ENCODE peak calls at places on chromosomes 11 and 22, in ten cellular contexts. M is HTR-8/SVneo; X is left ventricle myocardium inferior; F is HFFc6; P is epithelial cell of esophagus; B is amniotic stem cell; I is NCI-H1092; U is nephron progenitor cell; D is activated T-cell treated with anti-CD3 and anti-CD28 coated beads, Interleukin-2, amount 50 U/mL, for 1 hour; K is NCI-H774. Q is an unnamed sample.

GRCh38 chr11:68014157-68014965 is 4.2 kb downstream of the ALDH3B1 start:
- DNase-seq in X (no peak), B (peak), U (no peak), D (no peak), K (no peak), F (peak), I (no peak), M (peak), P (peak), Q (peak)

GRCh38 chr22:19756288-19757128 is 4.1 kb upstream of the TBX1 start:
- DNase-seq in M (no peak), X (no peak), D (peak), K (no peak), I (peak), P (peak), U (peak), F (no peak), B (no peak), Q (peak)

GRCh38 chr11:75267171-75267970 is 26.8 kb downstream of the TPBGL start:
- DNase-seq in B (no peak), F (no peak), U (no peak), K (no peak), M (no peak), I (no peak), D (no peak), P (no peak), X (no peak), Q (no peak)

GRCh38 chr11:7251836-7252682 is at the start of gene SYT9:
- DNase-seq in K (peak), B (no peak), U (peak), M (no peak), P (peak), D (no peak), X (no peak), F (no peak), I (no peak), Q (peak)

GRCh38 chr11:130773436-130773835 is 142.8 kb downstream of the SNX19 start:
- DNase-seq in I (no peak), U (no peak), P (no peak), X (no peak), F (no peak), B (no peak), D (no peak), M (no peak), K (no peak), Q (no peak)

GRCh38 chr11:110797453-110797852 is 85.2 kb upstream of the ARHGAP20 start:
- DNase-seq in U (no peak), X (no peak), P (peak), I (no peak), F (no peak), B (no peak), D (no peak), K (no peak), M (no peak), Q (no peak)

GRCh38 chr11:115693002-115693401 is 188.8 kb upstream of the CADM1 start:
- DNase-seq in D (no peak), U (no peak), K (no peak), P (no peak), X (no peak), B (no peak), I (no peak), M (no peak), F (no peak), Q (no peak)

GRCh38 chr22:49913446-49913845 is 4.8 kb downstream of the ALG12 start:
- DNase-seq in X (no peak), I (no peak), U (no peak), D (no peak), B (no peak), M (no peak), K (no peak), P (no peak), F (no peak), Q (no peak)

GRCh38 chr11:127816959-127817358 is 770.4 kb downstream of the ETS1 start:
- DNase-seq in I (no peak), D (no peak), X (no peak), U (no peak), P (no peak), B (no peak), M (no peak), K (no peak), F (no peak), Q (no peak)

GRCh38 chr11:6320411-6321207 is at the start of gene CAVIN3:
- DNase-seq in D (no peak), B (peak), F (peak), K (no peak), X (peak), I (no peak), P (peak), U (peak), M (peak), Q (peak)

GRCh38 chr22:16789860-16790493 is 35.2 kb downstream of the XKR3 start:
- DNase-seq in I (no peak), F (no peak), D (no peak), M (no peak), K (no peak), X (no peak), B (no peak), U (no peak), P (no peak), Q (no peak)

GRCh38 chr11:75303544-75304224 is 47.8 kb downstream of the ARRB1 start:
- DNase-seq in P (no peak), K (no peak), F (no peak), I (peak), D (no peak), X (no peak), M (no peak), U (no peak), B (no peak), Q (no peak)

GRCh38 chr11:61654397-61654829 is 25.8 kb upstream of the DAGLA start:
- DNase-seq in P (no peak), K (no peak), F (no peak), U (no peak), X (peak), M (no peak), D (no peak), B (no peak), I (no peak), Q (no peak)

GRCh38 chr11:10674440-10674855 is 19.1 kb downstream of the IRAG1 start:
- DNase-seq in M (no peak), K (no peak), P (no peak), D (no peak), U (no peak), B (no peak), I (no peak), X (no peak), F (no peak), Q (no peak)

GRCh38 chr11:42023267-42023666 is 563.8 kb upstream of the LRRC4C start:
- DNase-seq in I (no peak), M (no peak), B (no peak), K (no peak), U (no peak), D (no peak), F (no peak), X (no peak), P (no peak), Q (no peak)

GRCh38 chr11:111137846-111138245 is 107.7 kb upstream of the POU2AF2 start:
- DNase-seq in X (no peak), B (no peak), M (no peak), F (no peak), P (no peak), U (no peak), K (no peak), D (no peak), I (peak), Q (no peak)

GRCh38 chr11:11577246-11577855 is 44.5 kb downstream of the GALNT18 start:
- DNase-seq in X (no peak), K (no peak), U (no peak), P (peak), B (no peak), D (no peak), I (no peak), F (peak), M (no peak), Q (peak)

GRCh38 chr11:103845331-103845730 is 191.1 kb upstream of the DDI1 start:
- DNase-seq in I (no peak), K (no peak), P (no peak), M (no peak), U (no peak), B (no peak), F (no peak), D (no peak), X (no peak), Q (no peak)

GRCh38 chr11:35515224-35515623 is 10.2 kb downstream of the PAMR1 start:
- DNase-seq in M (no peak), I (no peak), X (no peak), U (no peak), K (no peak), P (peak), B (peak), F (peak), D (no peak), Q (no peak)

GRCh38 chr11:66639066-66639813 is 737 bp downstream of the RBM4 start:
- DNase-seq in B (no peak), P (peak), U (no peak), F (peak), I (no peak), M (peak), K (peak), D (no peak), X (no peak), Q (peak)

GRCh38 chr22:22942511-22943329 is 55.1 kb downstream of the IGLL5 start:
- DNase-seq in U (peak), X (peak), K (peak), I (peak), D (peak), B (no peak), M (peak), P (peak), F (peak), Q (peak)

GRCh38 chr11:132186699-132187098 is 816.3 kb downstream of the NTM start:
- DNase-seq in X (no peak), F (no peak), D (no peak), I (no peak), B (no peak), K (no peak), P (no peak), U (peak), M (no peak), Q (no peak)

GRCh38 chr11:46886211-46886610 is 32.1 kb downstream of the LRP4 start:
- DNase-seq in U (no peak), M (no peak), X (no peak), P (no peak), F (no peak), B (no peak), I (no peak), K (no peak), D (no peak), Q (no peak)

GRCh38 chr11:11243790-11244469 is 109.1 kb downstream of the CSNK2A3 start:
- DNase-seq in M (peak), X (peak), K (peak), P (peak), U (peak), I (no peak), D (peak), F (peak), B (no peak), Q (no peak)

GRCh38 chr11:70161043-70161625 is 42.0 kb upstream of the FADD start:
- DNase-seq in B (no peak), K (no peak), D (no peak), X (no peak), U (no peak), M (no peak), F (no peak), P (no peak), I (no peak), Q (no peak)

GRCh38 chr11:119694334-119694733 is 34.7 kb downstream of the NECTIN1 start:
- DNase-seq in X (no peak), F (no peak), B (no peak), I (no peak), P (peak), D (no peak), U (no peak), K (no peak), M (no peak), Q (no peak)

GRCh38 chr11:72553748-72554147 is 119.4 kb upstream of the CLPB start:
- DNase-seq in X (no peak), B (no peak), I (no peak), P (no peak), F (no peak), K (no peak), M (no peak), D (no peak), U (no peak), Q (no peak)

GRCh38 chr11:36308577-36308976 is 12.5 kb downstream of the PRR5L start:
- DNase-seq in X (no peak), I (no peak), U (no peak), F (no peak), K (no peak), M (no peak), D (no peak), P (no peak), B (no peak), Q (peak)

GRCh38 chr22:33117821-33118220 is 59.6 kb upstream of the SYN3 start:
- DNase-seq in P (no peak), X (no peak), I (no peak), U (no peak), D (no peak), F (no peak), K (no peak), M (no peak), B (no peak), Q (no peak)

GRCh38 chr11:116644948-116645305 is 127.9 kb downstream of the BUD13 start:
- DNase-seq in I (no peak), M (no peak), U (no peak), F (no peak), K (no peak), B (no peak), X (no peak), D (no peak), P (no peak), Q (no peak)

GRCh38 chr22:21927174-21927823 is 25.3 kb downstream of the PPM1F start:
- DNase-seq in D (no peak), K (no peak), F (no peak), P (no peak), I (no peak), U (peak), X (no peak), M (no peak), B (no peak), Q (no peak)

GRCh38 chr11:12079726-12080556 is 30.4 kb upstream of the MICAL2 start:
- DNase-seq in P (peak), I (no peak), X (peak), M (peak), B (peak), K (no peak), U (no peak), D (no peak), F (peak), Q (peak)

GRCh38 chr22:38033522-38034277 is 23.5 kb upstream of the PICK1 start:
- DNase-seq in P (no peak), I (no peak), X (no peak), F (no peak), U (no peak), D (no peak), M (no peak), B (no peak), K (no peak), Q (no peak)

GRCh38 chr22:47043835-47044721 is 281.6 kb downstream of the TBC1D22A start:
- DNase-seq in U (no peak), I (no peak), P (peak), M (peak), B (no peak), D (no peak), X (no peak), F (no peak), K (peak), Q (no peak)

GRCh38 chr11:41201156-41201555 is 258.3 kb downstream of the LRRC4C start:
- DNase-seq in B (no peak), K (no peak), U (peak), P (peak), X (no peak), M (peak), F (no peak), D (no peak), I (peak), Q (peak)

GRCh38 chr11:11391169-11391568 is 38.1 kb upstream of the CSNK2A3 start:
- DNase-seq in M (no peak), P (no peak), U (no peak), B (no peak), D (no peak), X (no peak), F (no peak), K (no peak), I (no peak), Q (no peak)